ENCODE peak calls at places on chromosomes 11 and 22, in five cellular contexts. J is foreskin fibroblast, R is astrocyte of the cerebellum, V is fibroblast of lung, Z is AG04449. D is an unnamed sample.

GRCh38 chr11:121394785-121395184 is 57.3 kb upstream of the SORL1 start:
- DNase-seq in J (no peak), R (no peak), V (no peak), Z (no peak), D (no peak)

GRCh38 chr11:111384494-111384893 is 5.4 kb upstream of the POU2AF1 start:
- DNase-seq in J (peak), R (no peak), V (no peak), Z (no peak), D (no peak)

GRCh38 chr11:48170176-48170839 is 46.3 kb upstream of the OR4B1 start:
- DNase-seq in J (peak), R (no peak), V (peak), Z (no peak), D (no peak)

GRCh38 chr22:35452810-35453743 is 53.1 kb downstream of the MCM5 start:
- DNase-seq in J (no peak), R (no peak), V (no peak), Z (no peak), D (no peak)

GRCh38 chr11:96540875-96541274 is 151.1 kb downstream of the JRKL start:
- DNase-seq in J (no peak), R (no peak), V (no peak), Z (no peak), D (no peak)

GRCh38 chr11:129999407-129999806 is 3.2 kb downstream of the PRDM10 start:
- DNase-seq in J (no peak), R (no peak), V (no peak), Z (no peak), D (no peak)

GRCh38 chr11:92390783-92391182 is 166.2 kb downstream of the FAT3 start:
- DNase-seq in J (no peak), R (no peak), V (no peak), Z (no peak), D (no peak)

GRCh38 chr11:22634897-22635629 is 9.4 kb upstream of the FANCF start:
- DNase-seq in J (peak), R (no peak), V (peak), Z (no peak), D (no peak)

GRCh38 chr11:62593434-62594044 is 2.2 kb upstream of the TUT1 start:
- DNase-seq in J (peak), R (no peak), V (peak), Z (no peak), D (no peak)

GRCh38 chr11:10818594-10818993 is 9.9 kb upstream of the EIF4G2 start:
- DNase-seq in J (peak), R (no peak), V (peak), Z (peak), D (no peak)

GRCh38 chr11:121904148-121904547 is 211.9 kb downstream of the BLID start:
- DNase-seq in J (no peak), R (no peak), V (no peak), Z (no peak), D (no peak)

GRCh38 chr11:79101736-79102135 is 339.1 kb downstream of the TENM4 start:
- DNase-seq in J (no peak), R (no peak), V (no peak), Z (no peak), D (no peak)

GRCh38 chr11:79102821-79103220 is 338.0 kb downstream of the TENM4 start:
- DNase-seq in J (peak), R (no peak), V (no peak), Z (no peak), D (no peak)

GRCh38 chr11:79097279-79097875 is 343.5 kb downstream of the TENM4 start:
- DNase-seq in J (peak), R (peak), V (peak), Z (no peak), D (no peak)

GRCh38 chr11:79098096-79098495 is 342.7 kb downstream of the TENM4 start:
- DNase-seq in J (no peak), R (no peak), V (no peak), Z (no peak), D (no peak)

GRCh38 chr11:79100093-79100704 is 340.6 kb downstream of the TENM4 start:
- DNase-seq in J (peak), R (no peak), V (peak), Z (no peak), D (no peak)
- TF ChIP-seq CTCF in J (peak), R (peak), V (peak), Z (peak), D (peak)

GRCh38 chr22:39010946-39011625 is 3.0 kb upstream of the APOBEC3C start:
- DNase-seq in J (no peak), R (no peak), V (no peak), Z (no peak), D (no peak)

GRCh38 chr22:39012525-39013516 is 1.2 kb upstream of the APOBEC3C start:
- DNase-seq in J (peak), R (no peak), V (no peak), Z (no peak), D (no peak)

GRCh38 chr22:39016592-39016991 is 2.5 kb downstream of the APOBEC3C start:
- DNase-seq in J (no peak), R (no peak), V (no peak), Z (no peak), D (no peak)

GRCh38 chr22:39017596-39018365 is 3.1 kb upstream of the APOBEC3D start:
- DNase-seq in J (no peak), R (no peak), V (no peak), Z (no peak), D (no peak)

GRCh38 chr22:39013923-39014722 is at the start of gene APOBEC3C:
- DNase-seq in J (peak), R (peak), V (peak), Z (peak), D (no peak)
- TF ChIP-seq CTCF in J (no peak), R (no peak), V (peak), Z (peak), D (peak)

DNA sequence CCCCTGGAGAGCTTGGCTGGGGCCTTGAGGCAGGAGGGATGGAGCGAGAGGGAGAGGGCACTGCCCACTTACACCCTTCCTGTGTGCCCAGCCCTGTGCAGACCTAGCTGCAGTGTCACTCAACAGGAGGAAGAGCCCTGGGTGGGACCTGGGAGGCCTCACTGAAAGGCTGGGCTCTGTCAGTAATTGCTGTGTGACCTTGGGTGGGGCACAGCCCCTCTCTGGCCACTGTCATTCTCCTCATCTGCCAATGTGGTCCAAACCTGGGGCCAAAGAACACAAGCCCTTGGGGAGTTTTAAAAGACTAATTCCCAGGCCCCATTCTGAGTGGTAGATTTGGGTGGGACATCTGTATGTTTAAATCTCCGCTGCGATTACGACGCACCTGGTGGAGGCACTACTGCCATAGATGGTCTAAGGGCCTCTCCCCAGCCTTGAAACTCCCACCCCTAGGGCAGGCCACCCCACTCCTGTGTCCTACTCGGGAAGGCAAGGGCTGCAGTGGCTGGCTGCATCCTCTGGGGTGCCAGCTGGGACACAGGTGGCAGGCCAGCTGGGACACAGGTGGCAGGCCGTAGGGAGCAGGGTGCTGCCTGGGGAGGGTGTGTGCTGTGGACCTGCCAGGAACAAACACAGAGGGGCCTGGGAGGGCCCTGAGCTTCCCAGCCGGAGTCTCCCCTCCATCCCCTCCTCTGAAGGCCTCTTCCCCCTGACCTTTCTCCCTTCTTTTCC is 12.3 kb upstream of the SOX10 start:
- DNase-seq in J (no peak), R (no peak), V (no peak), Z (no peak), D (no peak)
- TF ChIP-seq CTCF in J (no peak), R (no peak), V (no peak), Z (no peak), D (no peak)

GRCh38 chr11:85809881-85810280 is 1.1 kb downstream of the SYTL2 start:
- DNase-seq in J (peak), R (no peak), V (no peak), Z (no peak), D (no peak)
- TF ChIP-seq CTCF in J (peak), R (peak), V (peak), Z (peak), D (peak)

GRCh38 chr11:117819096-117820040 is 5.2 kb downstream of the FXYD2 start:
- DNase-seq in J (peak), R (peak), V (peak), Z (no peak), D (no peak)
- TF ChIP-seq CTCF in J (peak), R (peak), V (peak), Z (peak), D (peak)

GRCh38 chr11:94729352-94729751 is 38.8 kb upstream of the AMOTL1 start:
- DNase-seq in J (no peak), R (no peak), V (no peak), Z (no peak), D (no peak)
- TF ChIP-seq CTCF in J (no peak), R (no peak), V (no peak), Z (no peak), D (no peak)

GRCh38 chr11:43381802-43382201 is 23.1 kb downstream of the TTC17 start:
- DNase-seq in J (no peak), R (no peak), V (no peak), Z (no peak), D (no peak)

GRCh38 chr11:43377380-43377779 is 18.7 kb downstream of the TTC17 start:
- DNase-seq in J (no peak), R (no peak), V (no peak), Z (no peak), D (no peak)

GRCh38 chr11:43376594-43376993 is 17.9 kb downstream of the TTC17 start:
- DNase-seq in J (peak), R (no peak), V (peak), Z (peak), D (no peak)

GRCh38 chr11:43376065-43376464 is 17.3 kb downstream of the TTC17 start:
- DNase-seq in J (no peak), R (no peak), V (no peak), Z (no peak), D (no peak)
- TF ChIP-seq CTCF in J (no peak), R (no peak), V (no peak), Z (no peak), D (no peak)

GRCh38 chr11:101987370-101987769 is 59.9 kb upstream of the CFAP300 start:
- DNase-seq in J (no peak), R (no peak), V (no peak), Z (no peak), D (no peak)
- TF ChIP-seq CTCF in J (no peak), R (no peak), V (no peak), Z (no peak), D (no peak)